ENCODE peak calls at places on chromosomes 1 and 21, in six cellular contexts. H is heart left ventricle; B is CD8-positive, alpha-beta T cell; X is pancreas; Z is sigmoid colon; S is IMR-90. P is an unnamed sample.
A peak's percentile ranks its signal among the peaks of the same experiment; 100 is the strongest.

GRCh38 chr1:10892138-10893065 is 96.0 kb upstream of the CASZ1 start:
- DNase-seq in X (no peak), B (no peak), S (no peak), H (no peak), Z (no peak), P (no peak)

GRCh38 chr1:185585770-185586169 is 148.4 kb upstream of the HMCN1 start:
- DNase-seq in B (no peak), S (no peak), Z (no peak), X (no peak), H (no peak), P (no peak)

GRCh38 chr1:163161337-163161736 is 41.4 kb downstream of the RGS5 start:
- DNase-seq in H (no peak), Z (no peak), S (no peak), B (no peak), X (no peak), P (no peak)

GRCh38 chr1:27132624-27133023 is 22.3 kb downstream of the SLC9A1 start:
- DNase-seq in X (no peak), Z (no peak), S (no peak), B (no peak), H (no peak), P (no peak)

GRCh38 chr21:34335316-34335715 is 28.5 kb upstream of the KCNE2 start:
- DNase-seq in X (no peak), H (no peak), Z (no peak), B (no peak), S (no peak), P (no peak)

GRCh38 chr1:47485817-47486216 is 48.0 kb downstream of the FOXD2 start:
- DNase-seq in Z (no peak), B (no peak), H (no peak), X (no peak), S (no peak), P (no peak)

GRCh38 chr21:39913651-39914145 is 46.5 kb downstream of the PCP4 start:
- DNase-seq in Z (no peak), S (no peak), H (no peak), X (no peak), B (no peak), P (no peak)

GRCh38 chr1:206048582-206048981 is 4.4 kb upstream of the RHEX start:
- DNase-seq in H (no peak), Z (peak; percentile 71), X (peak; percentile 67), S (no peak), B (no peak), P (no peak)

GRCh38 chr1:1240822-1241587 is 5.5 kb downstream of the C1QTNF12 start:
- DNase-seq in S (no peak), Z (no peak), H (no peak), X (no peak), B (no peak), P (no peak)

GRCh38 chr1:193435771-193436170 is 249.4 kb upstream of the B3GALT2 start:
- DNase-seq in H (no peak), X (no peak), B (no peak), S (no peak), Z (no peak), P (no peak)

GRCh38 chr1:111666828-111667227 is 47.2 kb downstream of the RAP1A start:
- DNase-seq in B (no peak), S (no peak), Z (no peak), X (no peak), H (no peak), P (no peak)

GRCh38 chr1:28058168-28058567 is 30.2 kb downstream of the EYA3 start:
- DNase-seq in X (no peak), Z (no peak), B (no peak), H (no peak), S (no peak), P (no peak)

GRCh38 chr1:1066403-1067283 is 7.5 kb downstream of the RNF223 start:
- DNase-seq in Z (no peak), S (no peak), B (no peak), H (no peak), X (no peak), P (no peak)

GRCh38 chr1:181097242-181097641 is 8.7 kb downstream of the IER5 start:
- DNase-seq in Z (no peak), H (no peak), X (no peak), B (no peak), S (peak; percentile 61), P (no peak)
- H3K4me1 ChIP-seq in Z (peaks cover 62% of the 10 kb centered on the region), H (peaks cover 35% of the 10 kb centered on the region), X (no peaks in the 10 kb centered on the region), B (peaks cover 8% of the 10 kb centered on the region), S (peaks cover 42% of the 10 kb centered on the region), P (peaks cover 15% of the 10 kb centered on the region)

GRCh38 chr1:230768903-230769570 is 21.8 kb downstream of the CAPN9 start:
- DNase-seq in H (no peak), B (no peak), Z (no peak), X (no peak), S (peak; percentile 88), P (no peak)

GRCh38 chr1:230773396-230774033 is 26.3 kb downstream of the CAPN9 start:
- DNase-seq in Z (no peak), S (no peak), H (no peak), X (no peak), B (no peak), P (no peak)

GRCh38 chr1:230771773-230772354 is 24.7 kb downstream of the CAPN9 start:
- DNase-seq in Z (no peak), X (no peak), S (no peak), H (no peak), B (no peak), P (no peak)

GRCh38 chr1:230770317-230770716 is 23.1 kb downstream of the CAPN9 start:
- DNase-seq in S (no peak), B (no peak), H (no peak), X (no peak), Z (no peak), P (no peak)

GRCh38 chr1:230772457-230773395 is 25.5 kb downstream of the CAPN9 start:
- DNase-seq in H (peak; percentile 75), Z (no peak), X (no peak), S (peak; percentile 59), B (no peak), P (peak; percentile 44)
- TF ChIP-seq CTCF in H (peak; percentile 59), Z (peak; percentile 44), X (no peak), S (peak; percentile 63), B (no peak), P (peak; percentile 40)

DNA sequence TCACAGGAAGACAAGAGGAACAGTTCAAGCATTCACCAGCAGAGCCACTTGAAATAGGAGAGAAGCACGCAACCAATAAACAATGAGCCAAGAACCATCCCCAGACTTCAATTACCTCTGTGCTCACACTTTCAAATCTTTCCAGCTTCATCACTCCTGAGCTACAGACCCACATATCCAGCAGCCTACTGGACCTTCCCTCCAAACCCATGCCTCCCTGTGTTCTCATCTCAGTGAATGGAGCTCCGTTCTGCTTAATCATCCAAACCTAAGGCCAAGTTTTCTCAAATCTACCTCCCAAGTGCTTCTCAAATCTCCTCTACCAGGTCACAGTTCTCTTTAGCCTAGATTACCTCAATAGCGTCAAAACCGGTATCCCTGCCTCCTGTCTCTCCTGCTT is 3.7 kb downstream of the PEF1 start:
- DNase-seq in S (no peak), B (no peak), Z (no peak), H (no peak), X (no peak), P (no peak)
- H3K4me1 ChIP-seq in S (peaks cover 11% of the 10 kb centered on the region), B (peaks cover 49% of the 10 kb centered on the region), Z (peaks cover 69% of the 10 kb centered on the region), H (peaks cover 37% of the 10 kb centered on the region), X (peaks cover 7% of the 10 kb centered on the region), P (peaks cover 9% of the 10 kb centered on the region)

DNA sequence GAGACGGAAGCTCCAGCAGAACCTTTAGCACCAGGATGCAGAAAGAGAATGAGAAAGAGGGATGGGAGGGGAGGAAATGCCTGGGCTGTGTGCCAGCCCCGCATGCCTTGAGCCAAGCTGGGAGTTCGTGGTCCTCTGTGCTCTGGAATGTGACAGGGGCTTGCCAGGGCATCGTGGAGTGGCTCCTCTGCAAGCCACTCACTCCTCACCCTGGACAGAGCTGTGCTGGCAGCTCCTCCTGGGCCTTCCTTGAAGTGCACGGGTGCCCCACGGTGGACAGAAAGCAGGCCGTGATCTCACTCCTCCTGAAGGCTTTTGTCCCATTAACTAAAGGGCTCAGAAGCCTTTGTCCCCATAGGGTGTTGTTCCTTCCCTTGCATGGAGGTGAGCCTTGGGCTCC is 34.8 kb upstream of the PRELP start:
- DNase-seq in Z (peak; percentile 95), S (peak; percentile 72), H (peak; percentile 81), X (no peak), B (no peak), P (peak; percentile 77)
- TF ChIP-seq CTCF in Z (peak; percentile 72), S (peak; percentile 73), H (peak; percentile 59), X (peak; percentile 15), B (no peak), P (peak; percentile 77)

DNA sequence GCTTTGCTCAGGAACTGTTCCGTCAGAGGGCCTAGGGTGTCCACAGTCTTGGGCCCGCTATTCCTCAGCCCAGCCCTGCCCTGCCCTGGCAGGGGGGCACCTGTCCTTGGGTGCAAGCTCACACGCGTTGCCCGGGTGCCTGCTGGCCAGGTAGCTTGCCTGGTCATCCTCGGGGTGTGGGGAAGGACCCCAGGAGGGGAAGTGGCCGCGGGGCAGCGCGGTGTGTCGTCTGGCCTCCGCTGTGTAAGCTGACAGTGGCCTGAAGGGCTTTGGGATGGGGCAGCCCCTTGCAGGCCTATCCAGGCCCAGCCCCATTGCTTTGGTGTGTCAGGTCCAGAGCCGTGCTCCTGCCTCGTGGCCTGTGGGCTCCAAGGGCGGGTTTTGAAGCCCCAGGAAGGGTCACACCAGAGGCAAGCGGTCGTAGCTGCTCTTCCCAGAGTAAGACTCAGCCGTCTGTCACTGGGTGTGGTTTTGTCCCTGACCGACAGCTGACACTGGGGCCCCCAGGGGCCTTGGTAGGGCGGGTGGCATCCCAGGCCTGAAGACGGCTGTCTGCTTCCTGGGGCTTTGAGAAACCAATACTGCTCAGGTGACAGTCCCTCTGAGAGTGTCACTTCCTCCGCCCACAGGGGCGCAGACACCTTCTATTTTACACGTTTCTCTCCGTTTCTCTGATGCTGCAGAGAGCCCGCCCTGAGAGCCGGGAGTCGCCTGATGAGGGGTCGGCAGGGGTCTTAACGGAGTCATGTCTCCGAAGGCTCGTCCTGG is 72.1 kb downstream of the SKI start:
- DNase-seq in H (no peak), Z (no peak), X (no peak), B (peak; percentile 59), S (no peak), P (no peak)
- H3K4me1 ChIP-seq in H (peaks cover 44% of the 10 kb centered on the region), Z (peaks cover 89% of the 10 kb centered on the region), X (no peaks in the 10 kb centered on the region), B (peaks cover 69% of the 10 kb centered on the region), S (peaks cover 26% of the 10 kb centered on the region), P (peaks cover 21% of the 10 kb centered on the region)

GRCh38 chr1:189220750-189221149 is 1256.9 kb downstream of the BRINP3 start:
- DNase-seq in B (no peak), S (no peak), H (no peak), Z (no peak), X (no peak), P (no peak)
- TF ChIP-seq CTCF in B (no peak), S (peak; percentile 51), H (no peak), Z (no peak), X (no peak), P (no peak)